ENCODE peak calls at places on chromosomes 12 and 14, in nine cellular contexts. One of them, this sample, is unnamed.

GRCh38 chr14:69636051-69636639 is 24.7 kb downstream of the SUSD6 start:
- DNase-seq in left ventricle myocardium inferior: no peak
- DNase-seq in adrenal gland: no peak
- DNase-seq in HCT116: no peak
- DNase-seq in transverse colon: no peak
- DNase-seq in Peyer's patch: no peak
- DNase-seq in CD8-positive, alpha-beta T cell: no peak
- DNase-seq in neural progenitor cell: no peak
- DNase-seq in psoas muscle: no peak
- DNase-seq in this sample: no peak

GRCh38 chr14:51242545-51243490 is 2.8 kb downstream of the TMX1 start:
- DNase-seq in neural progenitor cell: peak; percentile 45
- DNase-seq in transverse colon: no peak
- DNase-seq in CD8-positive, alpha-beta T cell: no peak
- DNase-seq in psoas muscle: no peak
- DNase-seq in HCT116: no peak
- DNase-seq in left ventricle myocardium inferior: no peak
- DNase-seq in adrenal gland: no peak
- DNase-seq in Peyer's patch: no peak
- DNase-seq in this sample: no peak

GRCh38 chr12:48997719-48998496 is 1.3 kb downstream of the DDN start:
- DNase-seq in neural progenitor cell: peak; percentile 65
- DNase-seq in Peyer's patch: peak; percentile 78
- DNase-seq in transverse colon: peak; percentile 63
- DNase-seq in HCT116: no peak
- DNase-seq in CD8-positive, alpha-beta T cell: no peak
- DNase-seq in adrenal gland: peak; percentile 20
- DNase-seq in psoas muscle: no peak
- DNase-seq in left ventricle myocardium inferior: no peak
- DNase-seq in this sample: peak; percentile 65

GRCh38 chr12:47551426-47551851 is 154.4 kb downstream of the RPAP3 start:
- DNase-seq in HCT116: no peak
- DNase-seq in psoas muscle: no peak
- DNase-seq in transverse colon: no peak
- DNase-seq in left ventricle myocardium inferior: no peak
- DNase-seq in CD8-positive, alpha-beta T cell: no peak
- DNase-seq in Peyer's patch: no peak
- DNase-seq in adrenal gland: no peak
- DNase-seq in neural progenitor cell: no peak
- DNase-seq in this sample: no peak

GRCh38 chr12:129687731-129688130 is 216.1 kb downstream of the TMEM132D start:
- DNase-seq in psoas muscle: no peak
- DNase-seq in adrenal gland: no peak
- DNase-seq in CD8-positive, alpha-beta T cell: no peak
- DNase-seq in HCT116: no peak
- DNase-seq in transverse colon: no peak
- DNase-seq in neural progenitor cell: peak; percentile 31
- DNase-seq in Peyer's patch: no peak
- DNase-seq in left ventricle myocardium inferior: no peak
- DNase-seq in this sample: no peak

GRCh38 chr12:71426648-71427047 is 12.9 kb upstream of the LGR5 start:
- DNase-seq in CD8-positive, alpha-beta T cell: no peak
- DNase-seq in neural progenitor cell: no peak
- DNase-seq in transverse colon: no peak
- DNase-seq in psoas muscle: no peak
- DNase-seq in left ventricle myocardium inferior: no peak
- DNase-seq in adrenal gland: no peak
- DNase-seq in HCT116: no peak
- DNase-seq in Peyer's patch: no peak
- DNase-seq in this sample: no peak

GRCh38 chr14:92897922-92898599 is 24.9 kb upstream of the CHGA start:
- DNase-seq in CD8-positive, alpha-beta T cell: peak; percentile 14
- DNase-seq in neural progenitor cell: no peak
- DNase-seq in left ventricle myocardium inferior: no peak
- DNase-seq in Peyer's patch: no peak
- DNase-seq in HCT116: no peak
- DNase-seq in psoas muscle: no peak
- DNase-seq in adrenal gland: no peak
- DNase-seq in transverse colon: no peak
- DNase-seq in this sample: no peak

GRCh38 chr14:55309154-55309553 is 37.9 kb downstream of the FBXO34 start:
- DNase-seq in HCT116: no peak
- DNase-seq in adrenal gland: no peak
- DNase-seq in neural progenitor cell: no peak
- DNase-seq in left ventricle myocardium inferior: no peak
- DNase-seq in psoas muscle: no peak
- DNase-seq in CD8-positive, alpha-beta T cell: no peak
- DNase-seq in Peyer's patch: no peak
- DNase-seq in transverse colon: no peak
- DNase-seq in this sample: no peak

GRCh38 chr12:50788562-50788961 is 24.7 kb downstream of the ATF1 start:
- DNase-seq in neural progenitor cell: no peak
- DNase-seq in transverse colon: no peak
- DNase-seq in adrenal gland: no peak
- DNase-seq in HCT116: no peak
- DNase-seq in CD8-positive, alpha-beta T cell: no peak
- DNase-seq in left ventricle myocardium inferior: no peak
- DNase-seq in psoas muscle: no peak
- DNase-seq in Peyer's patch: no peak
- DNase-seq in this sample: no peak

GRCh38 chr12:121560392-121561021 is 20.3 kb downstream of the KDM2B start:
- DNase-seq in psoas muscle: no peak
- DNase-seq in neural progenitor cell: no peak
- DNase-seq in transverse colon: peak; percentile 17
- DNase-seq in adrenal gland: no peak
- DNase-seq in left ventricle myocardium inferior: no peak
- DNase-seq in Peyer's patch: no peak
- DNase-seq in CD8-positive, alpha-beta T cell: no peak
- DNase-seq in HCT116: no peak
- DNase-seq in this sample: no peak

GRCh38 chr12:20493924-20494323 is 125.6 kb downstream of the PDE3A start:
- DNase-seq in psoas muscle: no peak
- DNase-seq in neural progenitor cell: no peak
- DNase-seq in CD8-positive, alpha-beta T cell: no peak
- DNase-seq in HCT116: no peak
- DNase-seq in left ventricle myocardium inferior: no peak
- DNase-seq in Peyer's patch: no peak
- DNase-seq in adrenal gland: no peak
- DNase-seq in transverse colon: no peak
- DNase-seq in this sample: no peak

GRCh38 chr14:28709571-28710305 is 56.8 kb upstream of the FOXG1 start:
- DNase-seq in transverse colon: no peak
- DNase-seq in HCT116: no peak
- DNase-seq in CD8-positive, alpha-beta T cell: no peak
- DNase-seq in left ventricle myocardium inferior: no peak
- DNase-seq in adrenal gland: no peak
- DNase-seq in Peyer's patch: no peak
- DNase-seq in psoas muscle: no peak
- DNase-seq in neural progenitor cell: peak; percentile 6
- DNase-seq in this sample: no peak

GRCh38 chr14:21536395-21537087 is 10.4 kb upstream of the SALL2 start:
- DNase-seq in CD8-positive, alpha-beta T cell: no peak
- DNase-seq in HCT116: no peak
- DNase-seq in neural progenitor cell: peak; percentile 84
- DNase-seq in psoas muscle: no peak
- DNase-seq in left ventricle myocardium inferior: no peak
- DNase-seq in transverse colon: no peak
- DNase-seq in adrenal gland: no peak
- DNase-seq in Peyer's patch: no peak
- DNase-seq in this sample: no peak

GRCh38 chr12:98893601-98894411 is 248.7 kb downstream of the APAF1 start:
- DNase-seq in left ventricle myocardium inferior: no peak
- DNase-seq in neural progenitor cell: peak; percentile 52
- DNase-seq in HCT116: no peak
- DNase-seq in transverse colon: no peak
- DNase-seq in CD8-positive, alpha-beta T cell: no peak
- DNase-seq in psoas muscle: no peak
- DNase-seq in Peyer's patch: no peak
- DNase-seq in adrenal gland: no peak
- DNase-seq in this sample: no peak

GRCh38 chr12:43057561-43057960 is 468.0 kb upstream of the PRICKLE1 start:
- DNase-seq in Peyer's patch: no peak
- DNase-seq in transverse colon: no peak
- DNase-seq in adrenal gland: no peak
- DNase-seq in CD8-positive, alpha-beta T cell: no peak
- DNase-seq in psoas muscle: no peak
- DNase-seq in neural progenitor cell: no peak
- DNase-seq in left ventricle myocardium inferior: no peak
- DNase-seq in HCT116: no peak
- DNase-seq in this sample: no peak

GRCh38 chr14:37591311-37591940 is 3.6 kb downstream of the FOXA1 start:
- DNase-seq in left ventricle myocardium inferior: no peak
- DNase-seq in CD8-positive, alpha-beta T cell: no peak
- DNase-seq in transverse colon: peak; percentile 51
- DNase-seq in HCT116: no peak
- DNase-seq in adrenal gland: no peak
- DNase-seq in neural progenitor cell: peak; percentile 88
- DNase-seq in psoas muscle: no peak
- DNase-seq in Peyer's patch: peak; percentile 57
- DNase-seq in this sample: peak; percentile 48

GRCh38 chr14:69240527-69241173 is 19.3 kb upstream of the GALNT16 start:
- DNase-seq in HCT116: no peak
- DNase-seq in adrenal gland: no peak
- DNase-seq in transverse colon: no peak
- DNase-seq in CD8-positive, alpha-beta T cell: no peak
- DNase-seq in neural progenitor cell: no peak
- DNase-seq in Peyer's patch: no peak
- DNase-seq in left ventricle myocardium inferior: no peak
- DNase-seq in psoas muscle: no peak
- DNase-seq in this sample: no peak

GRCh38 chr14:90782892-90783291 is 33.3 kb downstream of the TTC7B start:
- DNase-seq in psoas muscle: no peak
- DNase-seq in left ventricle myocardium inferior: no peak
- DNase-seq in neural progenitor cell: no peak
- DNase-seq in Peyer's patch: no peak
- DNase-seq in adrenal gland: no peak
- DNase-seq in CD8-positive, alpha-beta T cell: no peak
- DNase-seq in transverse colon: no peak
- DNase-seq in HCT116: no peak
- DNase-seq in this sample: no peak

GRCh38 chr14:55327179-55327578 is 56.0 kb downstream of the FBXO34 start:
- DNase-seq in CD8-positive, alpha-beta T cell: no peak
- DNase-seq in transverse colon: no peak
- DNase-seq in Peyer's patch: no peak
- DNase-seq in psoas muscle: no peak
- DNase-seq in neural progenitor cell: no peak
- DNase-seq in HCT116: no peak
- DNase-seq in adrenal gland: no peak
- DNase-seq in left ventricle myocardium inferior: no peak
- DNase-seq in this sample: no peak

GRCh38 chr12:1978078-1978477 is 26.2 kb downstream of the DCP1B start:
- DNase-seq in left ventricle myocardium inferior: no peak
- DNase-seq in neural progenitor cell: no peak
- DNase-seq in adrenal gland: no peak
- DNase-seq in CD8-positive, alpha-beta T cell: no peak
- DNase-seq in Peyer's patch: no peak
- DNase-seq in psoas muscle: no peak
- DNase-seq in HCT116: no peak
- DNase-seq in transverse colon: no peak
- DNase-seq in this sample: no peak

GRCh38 chr14:95701846-95702221 is 12.1 kb downstream of the TCL1A start:
- DNase-seq in adrenal gland: no peak
- DNase-seq in neural progenitor cell: no peak
- DNase-seq in Peyer's patch: no peak
- DNase-seq in psoas muscle: no peak
- DNase-seq in left ventricle myocardium inferior: no peak
- DNase-seq in HCT116: no peak
- DNase-seq in CD8-positive, alpha-beta T cell: no peak
- DNase-seq in transverse colon: no peak
- DNase-seq in this sample: no peak
- TF ChIP-seq CTCF in adrenal gland: no peak
- TF ChIP-seq CTCF in neural progenitor cell: no peak
- TF ChIP-seq CTCF in Peyer's patch: no peak
- TF ChIP-seq CTCF in psoas muscle: no peak
- TF ChIP-seq CTCF in left ventricle myocardium inferior: no peak
- TF ChIP-seq CTCF in HCT116: no peak
- TF ChIP-seq CTCF in CD8-positive, alpha-beta T cell: no peak
- TF ChIP-seq CTCF in transverse colon: no peak
- TF ChIP-seq CTCF in this sample: no peak

GRCh38 chr12:112420740-112421139 is 2.0 kb downstream of the PTPN11 start:
- DNase-seq in CD8-positive, alpha-beta T cell: no peak
- DNase-seq in adrenal gland: no peak
- DNase-seq in neural progenitor cell: no peak
- DNase-seq in left ventricle myocardium inferior: no peak
- DNase-seq in transverse colon: no peak
- DNase-seq in HCT116: no peak
- DNase-seq in Peyer's patch: no peak
- DNase-seq in psoas muscle: no peak
- DNase-seq in this sample: no peak
- H3K4me3 ChIP-seq in CD8-positive, alpha-beta T cell: no peak overlapping the region
- H3K4me3 ChIP-seq in adrenal gland: no peak overlapping the region
- H3K4me3 ChIP-seq in neural progenitor cell: no peak overlapping the region
- H3K4me3 ChIP-seq in left ventricle myocardium inferior: no peak overlapping the region
- H3K4me3 ChIP-seq in transverse colon: no peak overlapping the region
- H3K4me3 ChIP-seq in HCT116: no peak overlapping the region
- H3K4me3 ChIP-seq in Peyer's patch: no peak overlapping the region
- H3K4me3 ChIP-seq in psoas muscle: peak overlapping the region; percentile 99
- H3K4me3 ChIP-seq in this sample: no peak overlapping the region

GRCh38 chr14:73924337-73924736 is 25.6 kb downstream of the FAM161B start:
- DNase-seq in CD8-positive, alpha-beta T cell: no peak
- DNase-seq in Peyer's patch: no peak
- DNase-seq in left ventricle myocardium inferior: no peak
- DNase-seq in psoas muscle: no peak
- DNase-seq in HCT116: no peak
- DNase-seq in adrenal gland: no peak
- DNase-seq in transverse colon: no peak
- DNase-seq in neural progenitor cell: no peak
- DNase-seq in this sample: no peak
- H3K36me3 ChIP-seq in CD8-positive, alpha-beta T cell: peaks cover 57% of the 10 kb centered on the region
- H3K36me3 ChIP-seq in Peyer's patch: peaks cover 91% of the 10 kb centered on the region
- H3K36me3 ChIP-seq in left ventricle myocardium inferior: peaks cover 90% of the 10 kb centered on the region
- H3K36me3 ChIP-seq in psoas muscle: peaks cover 100% of the 10 kb centered on the region
- H3K36me3 ChIP-seq in HCT116: peaks cover 30% of the 10 kb centered on the region
- H3K36me3 ChIP-seq in adrenal gland: no peaks in the 10 kb centered on the region
- H3K36me3 ChIP-seq in transverse colon: peaks cover 93% of the 10 kb centered on the region
- H3K36me3 ChIP-seq in neural progenitor cell: peaks cover 13% of the 10 kb centered on the region
- H3K36me3 ChIP-seq in this sample: peaks cover 4% of the 10 kb centered on the region

DNA sequence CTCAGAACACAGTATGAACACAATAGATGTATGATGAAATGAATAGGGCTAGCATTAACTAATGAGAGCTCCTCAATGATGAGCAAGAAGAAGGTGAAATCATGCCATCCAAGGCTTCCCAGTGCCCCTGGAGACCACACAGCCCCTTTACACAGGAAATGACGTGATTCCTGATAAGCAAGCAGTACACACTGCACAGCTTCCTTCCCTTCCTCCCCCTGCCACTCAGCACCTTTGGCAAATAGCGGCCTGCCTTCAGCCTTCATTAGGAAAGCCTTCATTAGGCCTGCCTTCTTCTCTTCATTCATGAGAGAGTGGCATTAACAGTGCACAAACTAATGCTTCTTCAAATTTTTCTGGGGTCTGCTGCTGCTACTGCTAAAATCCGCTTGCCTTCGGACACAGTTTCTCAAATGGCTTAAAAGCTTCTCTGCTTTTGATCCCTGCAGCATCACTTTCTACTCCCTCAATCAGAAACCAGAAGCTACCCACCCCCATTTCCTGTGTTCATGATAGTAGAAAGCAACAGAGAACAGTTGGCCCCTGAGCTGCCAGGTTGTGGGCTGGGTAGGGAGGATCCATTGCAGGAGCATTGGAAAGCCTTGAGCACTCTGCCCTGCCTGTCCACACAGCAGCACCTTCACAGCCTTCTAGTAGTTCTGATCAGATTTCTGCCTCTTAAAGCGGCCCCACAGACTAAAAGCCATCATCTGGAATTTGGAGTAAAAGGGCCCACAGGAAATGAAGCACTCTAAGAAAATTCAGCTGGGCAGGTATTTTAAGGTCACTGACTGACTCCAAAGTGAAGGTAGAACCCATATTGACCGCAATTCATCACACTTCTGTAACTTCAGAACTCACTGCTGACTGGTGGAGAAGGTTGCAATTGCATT is 103.8 kb upstream of the ETV6 start:
- DNase-seq in CD8-positive, alpha-beta T cell: peak; percentile 50
- DNase-seq in Peyer's patch: peak; percentile 63
- DNase-seq in adrenal gland: no peak
- DNase-seq in psoas muscle: no peak
- DNase-seq in transverse colon: no peak
- DNase-seq in HCT116: no peak
- DNase-seq in left ventricle myocardium inferior: no peak
- DNase-seq in neural progenitor cell: no peak
- DNase-seq in this sample: no peak
- TF ChIP-seq CTCF in CD8-positive, alpha-beta T cell: peak; percentile 35
- TF ChIP-seq CTCF in Peyer's patch: no peak
- TF ChIP-seq CTCF in adrenal gland: no peak
- TF ChIP-seq CTCF in psoas muscle: no peak
- TF ChIP-seq CTCF in transverse colon: no peak
- TF ChIP-seq CTCF in HCT116: no peak
- TF ChIP-seq CTCF in left ventricle myocardium inferior: no peak
- TF ChIP-seq CTCF in neural progenitor cell: no peak
- TF ChIP-seq CTCF in this sample: no peak